ENCODE peak calls at places on chromosomes 3 and 15, in seven cellular contexts. One of them, this sample, is unnamed.

GRCh38 chr3:150078983-150079739 is 108.5 kb upstream of the PFN2 start:
- DNase-seq in right lobe of liver: no peak
- DNase-seq in suprapubic skin: no peak
- DNase-seq in mesothelial cell of epicardium: no peak
- DNase-seq in Panc1: no peak
- DNase-seq in tibial nerve: no peak
- DNase-seq in fibroblast of pulmonary artery: peak; percentile 88
- DNase-seq in this sample: no peak

GRCh38 chr3:120791958-120792357 is 49.4 kb downstream of the GTF2E1 start:
- DNase-seq in right lobe of liver: no peak
- DNase-seq in suprapubic skin: no peak
- DNase-seq in Panc1: no peak
- DNase-seq in fibroblast of pulmonary artery: peak; percentile 50
- DNase-seq in tibial nerve: no peak
- DNase-seq in mesothelial cell of epicardium: no peak
- DNase-seq in this sample: no peak

GRCh38 chr3:53193466-53194217 is 32.6 kb downstream of the PRKCD start:
- DNase-seq in suprapubic skin: no peak
- DNase-seq in right lobe of liver: no peak
- DNase-seq in fibroblast of pulmonary artery: no peak
- DNase-seq in Panc1: no peak
- DNase-seq in mesothelial cell of epicardium: no peak
- DNase-seq in tibial nerve: no peak
- DNase-seq in this sample: no peak

GRCh38 chr3:169764453-169765280 is at the start of gene TERC:
- DNase-seq in suprapubic skin: peak; percentile 97
- DNase-seq in mesothelial cell of epicardium: peak; percentile 76
- DNase-seq in fibroblast of pulmonary artery: peak; percentile 89
- DNase-seq in Panc1: peak; percentile 59
- DNase-seq in tibial nerve: peak; percentile 89
- DNase-seq in right lobe of liver: peak; percentile 95
- DNase-seq in this sample: peak; percentile 85

GRCh38 chr15:31934821-31935220 is 95.5 kb upstream of the CHRNA7 start:
- DNase-seq in right lobe of liver: no peak
- DNase-seq in suprapubic skin: no peak
- DNase-seq in fibroblast of pulmonary artery: no peak
- DNase-seq in mesothelial cell of epicardium: no peak
- DNase-seq in Panc1: no peak
- DNase-seq in tibial nerve: no peak
- DNase-seq in this sample: no peak

GRCh38 chr3:122283796-122284445 is 41.1 kb upstream of the CSTA start:
- DNase-seq in mesothelial cell of epicardium: no peak
- DNase-seq in tibial nerve: no peak
- DNase-seq in suprapubic skin: no peak
- DNase-seq in right lobe of liver: no peak
- DNase-seq in Panc1: no peak
- DNase-seq in fibroblast of pulmonary artery: no peak
- DNase-seq in this sample: no peak

GRCh38 chr3:144770813-144771400 is 799.3 kb downstream of the DIPK2A start:
- DNase-seq in right lobe of liver: no peak
- DNase-seq in Panc1: no peak
- DNase-seq in fibroblast of pulmonary artery: peak; percentile 77
- DNase-seq in suprapubic skin: no peak
- DNase-seq in tibial nerve: peak; percentile 11
- DNase-seq in mesothelial cell of epicardium: no peak
- DNase-seq in this sample: no peak

GRCh38 chr3:31968391-31968926 is 12.6 kb downstream of the OSBPL10 start:
- DNase-seq in mesothelial cell of epicardium: no peak
- DNase-seq in Panc1: no peak
- DNase-seq in fibroblast of pulmonary artery: peak; percentile 80
- DNase-seq in right lobe of liver: no peak
- DNase-seq in tibial nerve: no peak
- DNase-seq in suprapubic skin: no peak
- DNase-seq in this sample: no peak

GRCh38 chr3:63975705-63976104 is 47.6 kb downstream of the PSMD6 start:
- DNase-seq in mesothelial cell of epicardium: no peak
- DNase-seq in tibial nerve: peak; percentile 73
- DNase-seq in right lobe of liver: no peak
- DNase-seq in fibroblast of pulmonary artery: peak; percentile 72
- DNase-seq in Panc1: no peak
- DNase-seq in suprapubic skin: peak; percentile 81
- DNase-seq in this sample: no peak

GRCh38 chr15:28900892-28901586 is 15.3 kb downstream of the APBA2 start:
- DNase-seq in Panc1: no peak
- DNase-seq in mesothelial cell of epicardium: no peak
- DNase-seq in fibroblast of pulmonary artery: no peak
- DNase-seq in right lobe of liver: no peak
- DNase-seq in tibial nerve: no peak
- DNase-seq in suprapubic skin: no peak
- DNase-seq in this sample: no peak

GRCh38 chr15:101201411-101202174 is 50.3 kb downstream of the CHSY1 start:
- DNase-seq in right lobe of liver: no peak
- DNase-seq in tibial nerve: peak; percentile 88
- DNase-seq in fibroblast of pulmonary artery: peak; percentile 97
- DNase-seq in mesothelial cell of epicardium: peak; percentile 59
- DNase-seq in suprapubic skin: peak; percentile 95
- DNase-seq in Panc1: peak; percentile 72
- DNase-seq in this sample: no peak

GRCh38 chr3:113151475-113152031 is 59.8 kb upstream of the BOC start:
- DNase-seq in tibial nerve: no peak
- DNase-seq in Panc1: no peak
- DNase-seq in suprapubic skin: no peak
- DNase-seq in right lobe of liver: no peak
- DNase-seq in mesothelial cell of epicardium: no peak
- DNase-seq in fibroblast of pulmonary artery: peak; percentile 32
- DNase-seq in this sample: no peak

GRCh38 chr15:87669846-87670245 is 586.7 kb downstream of the NTRK3 start:
- DNase-seq in mesothelial cell of epicardium: no peak
- DNase-seq in fibroblast of pulmonary artery: no peak
- DNase-seq in tibial nerve: no peak
- DNase-seq in Panc1: no peak
- DNase-seq in right lobe of liver: no peak
- DNase-seq in suprapubic skin: no peak
- DNase-seq in this sample: no peak

GRCh38 chr3:37127340-37127739 is 47.0 kb downstream of the LRRFIP2 start:
- DNase-seq in Panc1: no peak
- DNase-seq in suprapubic skin: no peak
- DNase-seq in right lobe of liver: no peak
- DNase-seq in mesothelial cell of epicardium: no peak
- DNase-seq in fibroblast of pulmonary artery: no peak
- DNase-seq in tibial nerve: no peak
- DNase-seq in this sample: no peak

GRCh38 chr3:33645060-33645841 is 72.8 kb downstream of the CLASP2 start:
- DNase-seq in fibroblast of pulmonary artery: peak; percentile 50
- DNase-seq in tibial nerve: no peak
- DNase-seq in Panc1: no peak
- DNase-seq in mesothelial cell of epicardium: no peak
- DNase-seq in suprapubic skin: no peak
- DNase-seq in right lobe of liver: no peak
- DNase-seq in this sample: no peak

GRCh38 chr15:68415501-68416157 is 16.3 kb downstream of the ITGA11 start:
- DNase-seq in mesothelial cell of epicardium: peak; percentile 27
- DNase-seq in fibroblast of pulmonary artery: no peak
- DNase-seq in suprapubic skin: peak; percentile 79
- DNase-seq in tibial nerve: peak; percentile 7
- DNase-seq in Panc1: no peak
- DNase-seq in right lobe of liver: no peak
- DNase-seq in this sample: no peak

GRCh38 chr3:149555941-149556340 is 81.4 kb downstream of the TM4SF4 start:
- DNase-seq in right lobe of liver: no peak
- DNase-seq in tibial nerve: no peak
- DNase-seq in Panc1: no peak
- DNase-seq in suprapubic skin: no peak
- DNase-seq in mesothelial cell of epicardium: no peak
- DNase-seq in fibroblast of pulmonary artery: peak; percentile 71
- DNase-seq in this sample: no peak

GRCh38 chr3:40951636-40952035 is 247.7 kb upstream of the CTNNB1 start:
- DNase-seq in right lobe of liver: no peak
- DNase-seq in tibial nerve: no peak
- DNase-seq in fibroblast of pulmonary artery: peak; percentile 56
- DNase-seq in Panc1: no peak
- DNase-seq in mesothelial cell of epicardium: no peak
- DNase-seq in suprapubic skin: no peak
- DNase-seq in this sample: no peak

GRCh38 chr3:59451041-59451763 is 401.4 kb upstream of the CFAP20DC start:
- DNase-seq in Panc1: no peak
- DNase-seq in fibroblast of pulmonary artery: no peak
- DNase-seq in suprapubic skin: no peak
- DNase-seq in mesothelial cell of epicardium: no peak
- DNase-seq in tibial nerve: no peak
- DNase-seq in right lobe of liver: no peak
- DNase-seq in this sample: peak; percentile 46

GRCh38 chr3:98784042-98784441 is 20.9 kb downstream of the ST3GAL6 start:
- DNase-seq in fibroblast of pulmonary artery: no peak
- DNase-seq in suprapubic skin: no peak
- DNase-seq in Panc1: no peak
- DNase-seq in mesothelial cell of epicardium: no peak
- DNase-seq in right lobe of liver: no peak
- DNase-seq in tibial nerve: peak; percentile 56
- DNase-seq in this sample: no peak

GRCh38 chr15:45666119-45666875 is 31.5 kb downstream of the SQOR start:
- DNase-seq in mesothelial cell of epicardium: no peak
- DNase-seq in Panc1: no peak
- DNase-seq in fibroblast of pulmonary artery: no peak
- DNase-seq in right lobe of liver: no peak
- DNase-seq in suprapubic skin: no peak
- DNase-seq in tibial nerve: no peak
- DNase-seq in this sample: no peak

GRCh38 chr3:192410684-192410960 is 316.7 kb downstream of the FGF12 start:
- DNase-seq in tibial nerve: no peak
- DNase-seq in Panc1: no peak
- DNase-seq in mesothelial cell of epicardium: no peak
- DNase-seq in right lobe of liver: no peak
- DNase-seq in fibroblast of pulmonary artery: no peak
- DNase-seq in suprapubic skin: no peak
- DNase-seq in this sample: no peak

GRCh38 chr3:115322901-115323300 is 175.8 kb upstream of the ZBTB20 start:
- DNase-seq in mesothelial cell of epicardium: no peak
- DNase-seq in right lobe of liver: no peak
- DNase-seq in suprapubic skin: no peak
- DNase-seq in tibial nerve: no peak
- DNase-seq in fibroblast of pulmonary artery: no peak
- DNase-seq in Panc1: no peak
- DNase-seq in this sample: no peak

GRCh38 chr3:10757021-10757820 is 58.8 kb upstream of the SLC6A11 start:
- DNase-seq in fibroblast of pulmonary artery: peak; percentile 47
- DNase-seq in Panc1: no peak
- DNase-seq in tibial nerve: no peak
- DNase-seq in right lobe of liver: no peak
- DNase-seq in suprapubic skin: peak; percentile 54
- DNase-seq in mesothelial cell of epicardium: no peak
- DNase-seq in this sample: no peak

GRCh38 chr3:51568978-51569377 is 30.5 kb downstream of the RAD54L2 start:
- DNase-seq in Panc1: no peak
- DNase-seq in suprapubic skin: no peak
- DNase-seq in tibial nerve: no peak
- DNase-seq in mesothelial cell of epicardium: no peak
- DNase-seq in fibroblast of pulmonary artery: no peak
- DNase-seq in right lobe of liver: no peak
- DNase-seq in this sample: no peak

GRCh38 chr3:16849240-16849639 is 35.5 kb upstream of the PLCL2 start:
- DNase-seq in tibial nerve: peak; percentile 60
- DNase-seq in fibroblast of pulmonary artery: peak; percentile 32
- DNase-seq in suprapubic skin: no peak
- DNase-seq in right lobe of liver: no peak
- DNase-seq in Panc1: no peak
- DNase-seq in mesothelial cell of epicardium: no peak
- DNase-seq in this sample: peak; percentile 27

GRCh38 chr3:47781326-47781684 is 388 bp downstream of the SMARCC1 start:
- DNase-seq in mesothelial cell of epicardium: peak; percentile 73
- DNase-seq in fibroblast of pulmonary artery: peak; percentile 15
- DNase-seq in suprapubic skin: no peak
- DNase-seq in Panc1: no peak
- DNase-seq in right lobe of liver: peak; percentile 85
- DNase-seq in tibial nerve: peak; percentile 35
- DNase-seq in this sample: peak; percentile 72

GRCh38 chr3:104604326-104605010 is 762.2 kb upstream of the ALCAM start:
- DNase-seq in mesothelial cell of epicardium: no peak
- DNase-seq in tibial nerve: no peak
- DNase-seq in right lobe of liver: no peak
- DNase-seq in Panc1: no peak
- DNase-seq in fibroblast of pulmonary artery: peak; percentile 63
- DNase-seq in suprapubic skin: no peak
- DNase-seq in this sample: no peak

GRCh38 chr3:156620260-156620659 is 54.1 kb upstream of the TIPARP start:
- DNase-seq in tibial nerve: no peak
- DNase-seq in fibroblast of pulmonary artery: no peak
- DNase-seq in mesothelial cell of epicardium: no peak
- DNase-seq in Panc1: no peak
- DNase-seq in right lobe of liver: no peak
- DNase-seq in suprapubic skin: no peak
- DNase-seq in this sample: no peak

GRCh38 chr3:180036678-180037455 is at the start of gene PEX5L:
- DNase-seq in fibroblast of pulmonary artery: peak; percentile 42
- DNase-seq in right lobe of liver: peak; percentile 66
- DNase-seq in Panc1: no peak
- DNase-seq in suprapubic skin: no peak
- DNase-seq in tibial nerve: peak; percentile 5
- DNase-seq in mesothelial cell of epicardium: peak; percentile 90
- DNase-seq in this sample: peak; percentile 78

GRCh38 chr15:78873796-78874761 is 1.4 kb downstream of the MORF4L1 start:
- DNase-seq in Panc1: no peak
- DNase-seq in fibroblast of pulmonary artery: peak; percentile 24
- DNase-seq in right lobe of liver: peak; percentile 75
- DNase-seq in tibial nerve: peak; percentile 67
- DNase-seq in mesothelial cell of epicardium: no peak
- DNase-seq in suprapubic skin: no peak
- DNase-seq in this sample: no peak
- TF ChIP-seq CTCF in Panc1: peak; percentile 61
- TF ChIP-seq CTCF in fibroblast of pulmonary artery: no peak
- TF ChIP-seq CTCF in right lobe of liver: no peak
- TF ChIP-seq CTCF in tibial nerve: no peak
- TF ChIP-seq CTCF in mesothelial cell of epicardium: no peak
- TF ChIP-seq CTCF in suprapubic skin: no peak
- TF ChIP-seq CTCF in this sample: no peak

GRCh38 chr15:79025201-79025600 is 65.4 kb downstream of the RASGRF1 start:
- DNase-seq in Panc1: no peak
- DNase-seq in right lobe of liver: no peak
- DNase-seq in tibial nerve: peak; percentile 16
- DNase-seq in mesothelial cell of epicardium: no peak
- DNase-seq in fibroblast of pulmonary artery: no peak
- DNase-seq in suprapubic skin: no peak
- DNase-seq in this sample: peak; percentile 43
- TF ChIP-seq CTCF in Panc1: no peak
- TF ChIP-seq CTCF in right lobe of liver: peak; percentile 18
- TF ChIP-seq CTCF in tibial nerve: no peak
- TF ChIP-seq CTCF in mesothelial cell of epicardium: no peak
- TF ChIP-seq CTCF in fibroblast of pulmonary artery: no peak
- TF ChIP-seq CTCF in suprapubic skin: no peak
- TF ChIP-seq CTCF in this sample: peak; percentile 49

GRCh38 chr3:139202226-139202958 is 141.4 kb upstream of the MRPS22 start:
- DNase-seq in Panc1: peak; percentile 10
- DNase-seq in tibial nerve: no peak
- DNase-seq in suprapubic skin: no peak
- DNase-seq in mesothelial cell of epicardium: no peak
- DNase-seq in right lobe of liver: no peak
- DNase-seq in fibroblast of pulmonary artery: no peak
- DNase-seq in this sample: peak; percentile 23
- TF ChIP-seq CTCF in Panc1: peak; percentile 68
- TF ChIP-seq CTCF in tibial nerve: no peak
- TF ChIP-seq CTCF in suprapubic skin: no peak
- TF ChIP-seq CTCF in mesothelial cell of epicardium: no peak
- TF ChIP-seq CTCF in right lobe of liver: no peak
- TF ChIP-seq CTCF in fibroblast of pulmonary artery: no peak
- TF ChIP-seq CTCF in this sample: peak; percentile 20

GRCh38 chr3:146638718-146639117 is 33.6 kb upstream of the PLSCR5 start:
- DNase-seq in Panc1: no peak
- DNase-seq in fibroblast of pulmonary artery: peak; percentile 6
- DNase-seq in tibial nerve: no peak
- DNase-seq in suprapubic skin: no peak
- DNase-seq in mesothelial cell of epicardium: no peak
- DNase-seq in right lobe of liver: no peak
- DNase-seq in this sample: no peak
- TF ChIP-seq CTCF in Panc1: no peak
- TF ChIP-seq CTCF in fibroblast of pulmonary artery: peak; percentile 57
- TF ChIP-seq CTCF in tibial nerve: peak; percentile 34
- TF ChIP-seq CTCF in suprapubic skin: no peak
- TF ChIP-seq CTCF in mesothelial cell of epicardium: peak; percentile 59
- TF ChIP-seq CTCF in right lobe of liver: peak; percentile 46
- TF ChIP-seq CTCF in this sample: peak; percentile 27

This sample was measured in GM13977.